ENCODE peak calls at places on chromosomes 12 and 14, in five cellular contexts. V is ovary, J is transverse colon, X is tibial nerve, K is gastrocnemius medialis. R is an unnamed sample.

GRCh38 chr14:102510616-102511520 is 1.3 kb upstream of the ANKRD9 start:
- DNase-seq in V (peak; percentile 52), J (peak; percentile 92), X (no peak), K (no peak), R (no peak)

GRCh38 chr14:65320661-65321308 is 91.7 kb upstream of the FUT8 start:
- DNase-seq in V (no peak), J (no peak), X (no peak), K (no peak), R (no peak)

GRCh38 chr12:108939594-108939993 is 59.7 kb downstream of the DAO start:
- DNase-seq in V (no peak), J (no peak), X (no peak), K (peak; percentile 2), R (no peak)

GRCh38 chr12:130619378-130619970 is 96.6 kb downstream of the RIMBP2 start:
- DNase-seq in V (no peak), J (no peak), X (no peak), K (no peak), R (no peak)

GRCh38 chr12:94200695-94201094 is 52.3 kb downstream of the PLXNC1 start:
- DNase-seq in V (no peak), J (no peak), X (no peak), K (no peak), R (no peak)

GRCh38 chr12:1360812-1361211 is 233.6 kb downstream of the FBXL14 start:
- DNase-seq in V (no peak), J (no peak), X (no peak), K (no peak), R (no peak)

GRCh38 chr14:65594153-65594881 is 181.8 kb downstream of the FUT8 start:
- DNase-seq in V (no peak), J (peak; percentile 62), X (no peak), K (no peak), R (no peak)

GRCh38 chr12:57158665-57159064 is 11.2 kb upstream of the LRP1-AS start:
- DNase-seq in V (peak; percentile 42), J (no peak), X (no peak), K (no peak), R (no peak)

GRCh38 chr12:72077111-72077820 is 138.6 kb downstream of the TPH2 start:
- DNase-seq in V (no peak), J (no peak), X (no peak), K (no peak), R (no peak)

GRCh38 chr14:45686771-45687170 is 433.8 kb upstream of the MIS18BP1 start:
- DNase-seq in V (no peak), J (no peak), X (no peak), K (no peak), R (no peak)

GRCh38 chr14:93857500-93857899 is 69.2 kb upstream of the PRIMA1 start:
- DNase-seq in V (no peak), J (no peak), X (no peak), K (no peak), R (no peak)

GRCh38 chr14:100474176-100474575 is 113.0 kb downstream of the BEGAIN start:
- DNase-seq in V (no peak), J (no peak), X (no peak), K (no peak), R (no peak)

GRCh38 chr14:76882646-76883045 is 56.4 kb downstream of the LRRC74A start:
- DNase-seq in V (peak; percentile 77), J (no peak), X (no peak), K (no peak), R (no peak)

GRCh38 chr12:16504200-16504599 is 101.8 kb downstream of the LMO3 start:
- DNase-seq in V (no peak), J (no peak), X (no peak), K (no peak), R (no peak)

GRCh38 chr14:100726812-100727564 is at the start of gene DLK1:
- DNase-seq in V (no peak), J (no peak), X (no peak), K (no peak), R (no peak)

GRCh38 chr12:124566181-124567034 is 1.0 kb downstream of the NCOR2 start:
- DNase-seq in V (peak; percentile 91), J (peak; percentile 89), X (peak; percentile 87), K (peak; percentile 80), R (no peak)

DNA sequence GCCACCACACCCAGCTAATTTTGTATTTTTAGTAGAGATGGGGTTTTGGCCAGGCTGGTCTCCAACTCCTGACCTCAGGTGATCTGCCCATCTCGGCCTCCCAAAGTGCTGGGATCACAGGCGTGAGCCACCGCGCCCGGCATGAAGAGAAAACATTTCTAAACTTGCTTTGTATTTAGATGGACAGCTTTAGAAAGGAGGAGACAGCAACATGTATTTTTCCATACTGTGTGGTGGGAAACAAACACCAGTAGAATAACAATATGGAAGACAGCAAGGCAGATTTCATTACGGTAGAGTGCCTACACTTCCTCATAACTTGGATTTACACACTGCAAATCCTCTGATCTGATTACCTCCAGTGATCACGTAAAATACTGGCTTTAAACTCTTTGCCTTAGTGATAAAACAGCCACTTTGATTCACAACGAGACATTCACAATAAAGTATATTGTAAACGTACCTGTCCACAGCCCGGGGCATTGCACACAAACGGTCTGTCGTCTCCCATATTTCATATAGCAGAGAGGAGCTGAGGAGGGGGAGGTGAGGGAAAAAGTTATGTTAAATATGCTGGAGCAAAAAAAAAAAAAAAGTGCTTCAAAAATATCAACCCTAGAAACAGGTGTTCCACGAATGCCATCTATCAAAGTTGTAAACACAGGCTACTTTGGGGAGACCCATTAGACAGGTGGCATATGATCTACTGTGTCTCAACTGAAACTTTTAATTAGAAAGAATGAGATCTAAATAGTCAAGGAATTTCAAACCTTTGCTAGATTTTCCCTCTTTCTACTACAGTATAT is 25.5 kb downstream of the ATF7 start:
- DNase-seq in V (no peak), J (no peak), X (no peak), K (no peak), R (no peak)
- H3K27ac ChIP-seq in V (peak overlapping the region; percentile 21), J (peak overlapping the region; percentile 28), X (no peak overlapping the region), K (no peak overlapping the region), R (peak overlapping the region; percentile 65)

GRCh38 chr12:132489602-132490239 is at the start of gene FBRSL1:
- DNase-seq in V (peak; percentile 94), J (peak; percentile 95), X (peak; percentile 79), K (peak; percentile 78), R (peak; percentile 94)
- TF ChIP-seq POLR2A in V (no peak), J (peak; percentile 51), X (no peak), K (peak; percentile 53), R (no peak)

DNA sequence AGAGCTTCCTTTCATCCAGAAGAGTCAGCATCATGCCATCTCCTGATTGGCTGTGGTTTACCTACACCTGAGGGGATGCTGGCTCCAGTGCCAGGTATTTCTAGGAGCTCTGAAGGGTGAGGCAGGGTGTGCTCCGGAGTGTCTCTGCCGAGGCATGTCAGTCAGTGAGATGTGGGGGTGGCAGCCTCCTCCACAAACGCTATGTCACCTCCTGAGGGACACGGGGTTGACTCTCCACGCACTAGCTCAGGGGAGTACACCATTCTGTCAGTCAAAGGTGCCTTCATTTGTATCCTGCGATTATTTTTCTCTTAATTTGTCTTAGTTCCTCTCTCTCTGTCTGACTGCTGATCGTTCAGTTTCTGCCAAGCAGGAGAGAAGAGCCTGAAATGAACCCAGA is 604.5 kb downstream of the VRK1 start:
- DNase-seq in V (no peak), J (no peak), X (no peak), K (no peak), R (no peak)
- H3K27ac ChIP-seq in V (no peak overlapping the region), J (peak overlapping the region; percentile 70), X (no peak overlapping the region), K (no peak overlapping the region), R (no peak overlapping the region)

GRCh38 chr12:3872800-3873636 is at the start of gene PARP11:
- DNase-seq in V (peak; percentile 98), J (peak; percentile 98), X (peak; percentile 98), K (peak; percentile 95), R (peak; percentile 83)
- TF ChIP-seq POLR2A in V (peak; percentile 48), J (peak; percentile 63), X (no peak), K (peak; percentile 34), R (peak; percentile 15)

GRCh38 chr14:37992489-37992888 is 215.2 kb upstream of the SSTR1 start:
- DNase-seq in V (no peak), J (no peak), X (no peak), K (no peak), R (no peak)

GRCh38 chr14:37994846-37995372 is 212.8 kb upstream of the SSTR1 start:
- DNase-seq in V (no peak), J (no peak), X (no peak), K (no peak), R (no peak)

GRCh38 chr14:37985826-37986470 is 221.8 kb upstream of the SSTR1 start:
- DNase-seq in V (no peak), J (peak; percentile 27), X (no peak), K (no peak), R (no peak)

GRCh38 chr14:37988472-37988871 is 219.2 kb upstream of the SSTR1 start:
- DNase-seq in V (no peak), J (no peak), X (no peak), K (no peak), R (no peak)

DNA sequence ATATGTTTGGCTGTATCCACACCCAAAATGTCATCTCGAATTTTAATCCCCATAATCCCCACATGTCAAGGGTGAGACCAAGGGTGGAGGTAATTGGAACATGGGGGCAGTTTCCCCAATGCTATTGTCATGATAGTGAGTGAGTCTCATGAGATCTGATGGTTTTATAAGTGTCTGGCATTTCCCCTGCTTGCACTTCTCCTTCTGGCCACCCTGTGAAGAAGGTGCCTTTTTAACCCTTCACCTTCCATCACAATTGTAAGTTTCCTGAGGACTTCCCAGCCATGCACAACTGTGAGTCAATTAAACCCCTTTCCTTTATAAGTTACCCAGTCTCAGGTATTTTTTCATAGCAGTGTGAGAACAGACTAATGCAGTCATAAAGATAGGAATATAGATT is 216.7 kb upstream of the SSTR1 start:
- DNase-seq in V (no peak), J (no peak), X (no peak), K (no peak), R (no peak)
- H3K27ac ChIP-seq in V (no peak overlapping the region), J (no peak overlapping the region), X (no peak overlapping the region), K (no peak overlapping the region), R (no peak overlapping the region)